ENCODE peak calls at places on chromosome 1, in eight cellular contexts. O is fibroblast of lung; X is CD8-positive, alpha-beta T cell; J is heart right ventricle; L is adrenal gland; P is tibial artery; T is esophagus squamous epithelium; I is endothelial cell of umbilical vein. H is an unnamed sample. For H3K4me1, the result is how much of the 10 kb centered on the place peaks cover.

GRCh38 chr1:41041866-41042265 is 20.3 kb upstream of the SLFNL1 start:
- DNase-seq in L (no peak), T (no peak), I (no peak), X (no peak), P (no peak), O (no peak), J (no peak), H (no peak)

GRCh38 chr1:84108900-84109578 is 35.0 kb upstream of the PRKACB start:
- DNase-seq in O (no peak), P (no peak), X (no peak), J (no peak), L (no peak), I (no peak), T (no peak), H (no peak)

GRCh38 chr1:68218485-68218884 is 13.8 kb downstream of the WLS start:
- DNase-seq in P (no peak), L (no peak), X (no peak), I (no peak), J (no peak), T (no peak), O (no peak), H (no peak)

GRCh38 chr1:86912501-86912900 is 1.4 kb downstream of the SELENOF start:
- DNase-seq in I (peak), L (no peak), T (no peak), O (peak), J (no peak), X (no peak), P (no peak), H (no peak)

GRCh38 chr1:239436286-239436685 is 49.9 kb downstream of the CHRM3 start:
- DNase-seq in J (no peak), P (no peak), L (no peak), X (no peak), O (no peak), I (no peak), T (no peak), H (no peak)

GRCh38 chr1:41037116-41037903 is 15.8 kb upstream of the SLFNL1 start:
- DNase-seq in P (no peak), O (no peak), X (no peak), L (no peak), I (no peak), J (no peak), T (no peak), H (no peak)

GRCh38 chr1:54995835-54996234 is 2.9 kb upstream of the BSND start:
- DNase-seq in X (no peak), J (no peak), O (no peak), I (no peak), T (no peak), P (no peak), L (no peak), H (no peak)

GRCh38 chr1:173867141-173867752 is 542 bp downstream of the GAS5 start:
- DNase-seq in T (no peak), I (no peak), P (no peak), J (peak), O (no peak), X (peak), L (peak), H (no peak)

GRCh38 chr1:69401894-69402293 is 165.8 kb upstream of the LRRC7 start:
- DNase-seq in I (no peak), L (no peak), J (no peak), X (no peak), P (no peak), O (no peak), T (no peak), H (no peak)

GRCh38 chr1:91650764-91651163 is 150.1 kb downstream of the CDC7 start:
- DNase-seq in L (peak), T (no peak), I (peak), P (peak), X (no peak), J (peak), O (peak), H (peak)

GRCh38 chr1:11671205-11671543 is 7.2 kb downstream of the FBXO6 start:
- DNase-seq in T (no peak), X (no peak), I (no peak), L (no peak), P (no peak), J (no peak), O (no peak), H (no peak)

GRCh38 chr1:240093120-240093961 is 1.7 kb downstream of the FMN2 start:
- DNase-seq in X (no peak), I (no peak), T (no peak), L (no peak), P (no peak), O (no peak), J (no peak), H (no peak)

GRCh38 chr1:231219422-231220401 is 21.3 kb upstream of the GNPAT start:
- DNase-seq in T (no peak), O (no peak), I (no peak), P (no peak), X (no peak), L (no peak), J (no peak), H (no peak)

GRCh38 chr1:201760516-201760915 is 68.4 kb upstream of the IPO9 start:
- DNase-seq in O (peak), I (no peak), J (no peak), L (no peak), T (no peak), P (no peak), X (no peak), H (no peak)

GRCh38 chr1:205074513-205074912 is 9.7 kb downstream of the TMEM81 start:
- DNase-seq in T (no peak), P (no peak), L (no peak), J (no peak), I (no peak), O (no peak), X (no peak), H (no peak)

GRCh38 chr1:223776075-223776814 is 63.9 kb downstream of the CAPN2 start:
- DNase-seq in L (no peak), J (no peak), O (peak), T (no peak), I (peak), P (no peak), X (peak), H (no peak)

GRCh38 chr1:99264201-99265021 is at the start of gene PLPPR4:
- DNase-seq in T (no peak), I (peak), X (no peak), L (peak), P (peak), J (peak), O (peak), H (peak)

GRCh38 chr1:222818171-222818570 is 3.3 kb downstream of the DISP1 start:
- DNase-seq in P (no peak), O (no peak), I (no peak), J (no peak), X (no peak), L (no peak), T (no peak), H (no peak)

GRCh38 chr1:155218854-155219591 is 10.5 kb downstream of the MTX1 start:
- DNase-seq in J (no peak), T (no peak), X (no peak), I (peak), L (peak), O (peak), P (peak), H (no peak)

GRCh38 chr1:183093821-183094287 is 70.6 kb downstream of the LAMC1 start:
- DNase-seq in P (no peak), X (no peak), I (no peak), O (no peak), J (no peak), L (no peak), T (no peak), H (no peak)

GRCh38 chr1:67372136-67372535 is 58.1 kb downstream of the SERBP1 start:
- DNase-seq in J (no peak), X (no peak), T (no peak), P (no peak), L (no peak), O (peak), I (no peak), H (no peak)

GRCh38 chr1:211579434-211580302 is 707 bp upstream of the SLC30A1 start:
- DNase-seq in J (no peak), P (peak), T (peak), L (peak), X (peak), O (peak), I (no peak), H (peak)

GRCh38 chr1:211578640-211579433 is at the start of gene SLC30A1:
- DNase-seq in O (peak), T (peak), L (peak), I (peak), J (peak), X (peak), P (peak), H (peak)

GRCh38 chr1:211577826-211578639 is 928 bp downstream of the SLC30A1 start:
- DNase-seq in X (peak), L (peak), T (peak), P (peak), O (peak), J (peak), I (peak), H (peak)

GRCh38 chr1:211581521-211581920 is 2.6 kb upstream of the SLC30A1 start:
- DNase-seq in O (peak), X (no peak), J (no peak), P (peak), L (peak), T (no peak), I (no peak), H (no peak)

DNA sequence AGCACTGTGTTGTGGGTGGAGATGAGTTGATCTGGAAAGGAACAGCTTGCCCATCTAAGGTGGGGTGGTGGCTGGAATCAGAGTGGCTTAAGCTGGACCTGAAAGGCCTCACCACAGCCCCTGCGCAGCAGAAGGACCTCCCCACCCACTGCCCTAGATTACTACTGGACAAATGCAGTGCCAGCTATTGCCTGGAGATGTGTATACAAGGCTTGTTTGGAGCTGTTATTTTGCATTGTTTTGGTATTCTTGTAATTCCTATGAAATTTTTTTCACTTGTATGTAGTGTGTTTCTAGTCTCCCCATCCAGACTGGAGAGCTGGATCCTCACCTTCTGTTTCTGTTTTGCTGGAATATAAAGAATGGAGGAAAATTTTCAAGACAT is 1.3 kb upstream of the SLC30A1 start:
- DNase-seq in O (no peak), X (no peak), L (no peak), J (no peak), T (no peak), I (no peak), P (no peak), H (no peak)
- H3K4me3 ChIP-seq in O (no peak), X (no peak), L (no peak), J (peak), T (no peak), I (no peak), P (peak), H (peak)

DNA sequence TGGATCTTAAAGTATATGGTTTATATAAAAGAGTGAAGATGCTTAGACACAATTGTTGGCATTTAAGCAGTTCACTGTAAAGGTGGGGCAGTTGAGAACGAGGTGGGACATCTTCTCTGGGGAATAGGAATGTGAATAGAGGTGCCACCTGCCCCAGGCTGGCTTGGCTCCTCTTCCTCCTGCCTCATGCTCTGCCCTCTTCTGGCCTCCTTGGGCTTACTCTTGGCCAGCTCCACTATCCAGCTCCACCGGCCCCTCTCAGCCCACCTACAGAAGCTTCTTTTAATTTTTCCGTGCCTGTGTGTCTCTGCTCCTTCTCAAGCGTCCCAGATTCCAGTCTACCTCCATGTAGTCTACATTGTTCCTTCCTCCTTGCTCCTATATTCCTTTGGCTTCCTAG is 122.1 kb downstream of the NUF2 start:
- DNase-seq in L (no peak), X (no peak), J (no peak), I (no peak), P (no peak), T (no peak), O (no peak), H (no peak)
- TF ChIP-seq CTCF in L (no peak), X (no peak), J (no peak), I (no peak), P (no peak), T (no peak), O (no peak), H (no peak)

GRCh38 chr1:206684478-206685255 is at the start of gene MAPKAPK2:
- DNase-seq in X (peak), I (peak), L (peak), P (peak), T (peak), J (peak), O (peak), H (peak)

GRCh38 chr1:206687251-206687914 is 2.7 kb downstream of the MAPKAPK2 start:
- DNase-seq in L (no peak), P (no peak), T (no peak), X (no peak), I (no peak), J (no peak), O (no peak), H (no peak)

GRCh38 chr1:206685256-206685748 is 597 bp downstream of the MAPKAPK2 start:
- DNase-seq in J (peak), X (no peak), T (no peak), P (no peak), I (peak), O (peak), L (peak), H (no peak)

GRCh38 chr1:206686486-206687249 is 2.0 kb downstream of the MAPKAPK2 start:
- DNase-seq in J (no peak), O (no peak), T (no peak), X (peak), I (no peak), L (no peak), P (no peak), H (no peak)

GRCh38 chr1:206685749-206686485 is 1.2 kb downstream of the MAPKAPK2 start:
- DNase-seq in L (peak), J (peak), T (no peak), X (peak), P (peak), O (peak), I (peak), H (peak)
- H3K4me1 ChIP-seq in L (under half), J (half or more), T (under half), X (under half), P (under half), O (under half), I (under half), H (half or more)

DNA sequence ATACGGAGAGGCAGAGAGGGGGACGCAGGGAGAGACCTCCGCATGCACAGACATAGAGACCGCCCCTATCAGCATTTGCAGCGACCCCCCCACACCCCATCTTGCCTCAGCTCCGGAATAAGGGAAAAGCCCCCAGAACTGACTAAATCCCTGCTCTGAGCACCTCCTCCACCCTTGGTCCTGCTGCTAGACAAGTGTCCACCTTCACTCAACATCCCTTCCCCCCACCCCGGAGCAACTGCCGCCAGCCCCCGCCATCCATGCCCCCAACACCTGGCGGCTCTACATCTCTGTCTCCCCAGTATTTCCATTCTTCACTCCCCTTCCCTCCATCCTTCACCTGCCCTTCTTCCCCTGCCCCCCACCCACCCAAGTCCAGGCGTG is 725 bp downstream of the SV2A start:
- DNase-seq in P (no peak), X (no peak), O (no peak), J (no peak), T (no peak), L (no peak), I (no peak), H (no peak)
- H3K4me3 ChIP-seq in P (peak), X (peak), O (peak), J (peak), T (no peak), L (no peak), I (no peak), H (peak)